ENCODE peak calls at places on chromosome 2, in seven cellular contexts. A is stimulated activated CD4-positive, alpha-beta T cell treated with anti-CD3 and anti-CD28 coated beads, Interleukin-2, amount 100 ng/mL, for 24 hours; S is nucleus accumbens; G is IMR-90; Y is GM18507; L is RCC 7860; W is activated CD4-positive, alpha-beta T cell treated with anti-CD3 and anti-CD28 coated beads, Interleukin-2, amount 50 U/mL, for 24 hours. N is an unnamed sample.

GRCh38 chr2:241009601-241010530 is 11.4 kb downstream of the SNED1 start:
- DNase-seq in A (peak), Y (no peak), W (no peak), L (no peak), S (no peak), G (peak), N (peak)

GRCh38 chr2:238169708-238170251 is 11.0 kb downstream of the ERFE start:
- DNase-seq in L (peak), S (no peak), Y (no peak), W (no peak), A (no peak), G (peak), N (no peak)

GRCh38 chr2:101012706-101013181 is 10.7 kb downstream of the RPL31 start:
- DNase-seq in L (peak), Y (no peak), G (peak), W (peak), S (no peak), A (no peak), N (no peak)

GRCh38 chr2:60794271-60794863 is 38.3 kb downstream of the PAPOLG start:
- DNase-seq in A (no peak), L (no peak), W (no peak), G (peak), S (no peak), Y (no peak), N (no peak)

GRCh38 chr2:85796549-85797262 is 42.9 kb downstream of the ATOH8 start:
- DNase-seq in Y (no peak), A (no peak), W (no peak), L (no peak), G (no peak), S (peak), N (peak)

GRCh38 chr2:9337901-9338300 is 85.4 kb downstream of the ITGB1BP1 start:
- DNase-seq in L (no peak), Y (no peak), G (no peak), W (no peak), S (no peak), A (no peak), N (no peak)

GRCh38 chr2:190717306-190717705 is 68.4 kb downstream of the NAB1 start:
- DNase-seq in G (peak), Y (no peak), L (no peak), A (no peak), W (no peak), S (no peak), N (no peak)

GRCh38 chr2:231259104-231259503 is 60.7 kb downstream of the ARMC9 start:
- DNase-seq in L (no peak), G (no peak), A (no peak), Y (no peak), S (no peak), W (no peak), N (no peak)

GRCh38 chr2:102029405-102029804 is 37.6 kb downstream of the IL1R2 start:
- DNase-seq in G (no peak), W (no peak), L (no peak), Y (no peak), A (no peak), S (no peak), N (no peak)

GRCh38 chr2:64354857-64355680 is 98.9 kb upstream of the LGALSL start:
- DNase-seq in Y (no peak), L (peak), S (no peak), W (no peak), G (peak), A (no peak), N (no peak)

GRCh38 chr2:182949572-182950189 is 83.2 kb upstream of the FRZB start:
- DNase-seq in S (no peak), L (peak), Y (no peak), G (peak), A (no peak), W (no peak), N (no peak)

GRCh38 chr2:54503192-54503591 is 47.1 kb downstream of the SPTBN1 start:
- DNase-seq in W (no peak), L (no peak), Y (no peak), S (peak), A (peak), G (peak), N (no peak)

GRCh38 chr2:1787799-1788477 is 43.6 kb upstream of the PXDN start:
- DNase-seq in G (no peak), W (no peak), A (no peak), Y (no peak), L (no peak), S (no peak), N (no peak)

GRCh38 chr2:144645055-144645778 is 125.3 kb upstream of the ZEB2 start:
- DNase-seq in W (no peak), S (no peak), G (peak), Y (no peak), A (no peak), L (peak), N (no peak)

GRCh38 chr2:38427936-38428335 is 50.9 kb upstream of the ATL2 start:
- DNase-seq in L (no peak), G (no peak), Y (no peak), S (no peak), W (no peak), A (no peak), N (no peak)

GRCh38 chr2:101803128-101803527 is 105.6 kb downstream of the MAP4K4 start:
- DNase-seq in A (no peak), G (peak), L (peak), S (no peak), W (no peak), Y (no peak), N (no peak)

GRCh38 chr2:139033300-139033699 is 253.1 kb upstream of the NXPH2 start:
- DNase-seq in W (no peak), S (no peak), L (peak), Y (no peak), G (no peak), A (no peak), N (no peak)

GRCh38 chr2:216878072-216878471 is 18.2 kb upstream of the TNP1 start:
- DNase-seq in W (no peak), S (no peak), Y (no peak), L (no peak), G (no peak), A (no peak), N (no peak)

GRCh38 chr2:174662459-174662858 is 64.9 kb upstream of the WIPF1 start:
- DNase-seq in G (peak), L (peak), W (no peak), Y (no peak), S (no peak), A (no peak), N (no peak)

GRCh38 chr2:17539596-17539992 is 902 bp upstream of the VSNL1 start:
- DNase-seq in L (no peak), A (no peak), S (no peak), W (no peak), Y (no peak), G (no peak), N (no peak)

GRCh38 chr2:74865770-74866674 is 32.1 kb downstream of the HK2 start:
- DNase-seq in G (no peak), W (no peak), L (peak), Y (no peak), S (no peak), A (no peak), N (no peak)

GRCh38 chr2:107412209-107412904 is 414.3 kb upstream of the RGPD4 start:
- DNase-seq in Y (no peak), W (no peak), L (no peak), G (no peak), S (no peak), A (no peak), N (no peak)

GRCh38 chr2:55493220-55493619 is 26.3 kb upstream of the CFAP36 start:
- DNase-seq in L (no peak), S (no peak), A (no peak), Y (no peak), G (peak), W (no peak), N (no peak)

GRCh38 chr2:110126926-110127325 is 11.3 kb upstream of the MALL start:
- DNase-seq in W (no peak), Y (no peak), L (no peak), S (no peak), A (no peak), G (no peak), N (no peak)

N was measured in head of caudate nucleus.